ENCODE peak calls at places on chromosomes 4 and X, in nine cellular contexts. One of them, this sample, is unnamed.

GRCh38 chrX:114675365-114675764 is 91.5 kb downstream of the HTR2C start:
- DNase-seq in neural progenitor cell: no peak
- DNase-seq in A549: no peak
- DNase-seq in astrocyte: peak; percentile 66
- DNase-seq in neuronal stem cell: no peak
- DNase-seq in mesenchymal stem cell: peak; percentile 1
- DNase-seq in H9: no peak
- DNase-seq in PC-9: peak; percentile 70
- DNase-seq in PC-3: peak; percentile 47
- DNase-seq in this sample: peak; percentile 70

GRCh38 chr4:147136308-147136707 is 190.6 kb upstream of the TTC29 start:
- DNase-seq in neural progenitor cell: no peak
- DNase-seq in neuronal stem cell: no peak
- DNase-seq in PC-9: no peak
- DNase-seq in H9: no peak
- DNase-seq in mesenchymal stem cell: peak; percentile 75
- DNase-seq in PC-3: no peak
- DNase-seq in A549: no peak
- DNase-seq in astrocyte: no peak
- DNase-seq in this sample: peak; percentile 34

GRCh38 chr4:31058656-31059055 is 338.5 kb downstream of the PCDH7 start:
- DNase-seq in PC-3: no peak
- DNase-seq in neural progenitor cell: no peak
- DNase-seq in H9: no peak
- DNase-seq in mesenchymal stem cell: no peak
- DNase-seq in neuronal stem cell: no peak
- DNase-seq in A549: no peak
- DNase-seq in astrocyte: no peak
- DNase-seq in PC-9: no peak
- DNase-seq in this sample: no peak

GRCh38 chr4:1212546-1213335 is 36.2 kb downstream of the CTBP1 start:
- DNase-seq in A549: no peak
- DNase-seq in neuronal stem cell: no peak
- DNase-seq in H9: no peak
- DNase-seq in mesenchymal stem cell: no peak
- DNase-seq in PC-3: no peak
- DNase-seq in neural progenitor cell: no peak
- DNase-seq in astrocyte: no peak
- DNase-seq in PC-9: no peak
- DNase-seq in this sample: no peak

GRCh38 chr4:119304431-119304830 is 17.5 kb downstream of the FABP2 start:
- DNase-seq in neural progenitor cell: no peak
- DNase-seq in neuronal stem cell: no peak
- DNase-seq in astrocyte: no peak
- DNase-seq in PC-9: no peak
- DNase-seq in PC-3: no peak
- DNase-seq in A549: no peak
- DNase-seq in mesenchymal stem cell: no peak
- DNase-seq in H9: no peak
- DNase-seq in this sample: no peak

GRCh38 chr4:8703857-8704495 is 111.4 kb downstream of the CPZ start:
- DNase-seq in A549: no peak
- DNase-seq in mesenchymal stem cell: no peak
- DNase-seq in neural progenitor cell: no peak
- DNase-seq in H9: peak; percentile 12
- DNase-seq in neuronal stem cell: no peak
- DNase-seq in astrocyte: no peak
- DNase-seq in PC-9: no peak
- DNase-seq in PC-3: no peak
- DNase-seq in this sample: no peak

GRCh38 chr4:168925789-168926490 is 84.1 kb downstream of the CBR4 start:
- DNase-seq in H9: no peak
- DNase-seq in A549: no peak
- DNase-seq in mesenchymal stem cell: no peak
- DNase-seq in PC-3: no peak
- DNase-seq in PC-9: no peak
- DNase-seq in neural progenitor cell: no peak
- DNase-seq in astrocyte: no peak
- DNase-seq in neuronal stem cell: no peak
- DNase-seq in this sample: no peak

GRCh38 chrX:34562006-34562405 is 95.1 kb downstream of the TMEM47 start:
- DNase-seq in astrocyte: no peak
- DNase-seq in A549: no peak
- DNase-seq in mesenchymal stem cell: no peak
- DNase-seq in neural progenitor cell: no peak
- DNase-seq in H9: no peak
- DNase-seq in PC-3: no peak
- DNase-seq in PC-9: no peak
- DNase-seq in neuronal stem cell: no peak
- DNase-seq in this sample: no peak

GRCh38 chrX:25296850-25297249 is 281.1 kb upstream of the ARX start:
- DNase-seq in PC-3: no peak
- DNase-seq in PC-9: no peak
- DNase-seq in neuronal stem cell: no peak
- DNase-seq in A549: no peak
- DNase-seq in mesenchymal stem cell: no peak
- DNase-seq in neural progenitor cell: no peak
- DNase-seq in H9: no peak
- DNase-seq in astrocyte: no peak
- DNase-seq in this sample: no peak

GRCh38 chr4:21593268-21594002 is 355.1 kb downstream of the KCNIP4 start:
- DNase-seq in H9: no peak
- DNase-seq in astrocyte: peak; percentile 1
- DNase-seq in mesenchymal stem cell: no peak
- DNase-seq in A549: no peak
- DNase-seq in neural progenitor cell: no peak
- DNase-seq in PC-9: no peak
- DNase-seq in PC-3: no peak
- DNase-seq in neuronal stem cell: no peak
- DNase-seq in this sample: no peak

GRCh38 chrX:49029876-49030275 is 13.3 kb downstream of the TFE3 start:
- DNase-seq in neuronal stem cell: no peak
- DNase-seq in A549: no peak
- DNase-seq in neural progenitor cell: no peak
- DNase-seq in mesenchymal stem cell: no peak
- DNase-seq in astrocyte: no peak
- DNase-seq in PC-3: peak; percentile 35
- DNase-seq in PC-9: no peak
- DNase-seq in H9: peak; percentile 88
- DNase-seq in this sample: no peak

GRCh38 chr4:184961693-184962092 is 56.6 kb upstream of the HELT start:
- DNase-seq in astrocyte: no peak
- DNase-seq in mesenchymal stem cell: no peak
- DNase-seq in neural progenitor cell: no peak
- DNase-seq in PC-3: no peak
- DNase-seq in PC-9: no peak
- DNase-seq in neuronal stem cell: no peak
- DNase-seq in A549: no peak
- DNase-seq in H9: peak; percentile 60
- DNase-seq in this sample: no peak

DNA sequence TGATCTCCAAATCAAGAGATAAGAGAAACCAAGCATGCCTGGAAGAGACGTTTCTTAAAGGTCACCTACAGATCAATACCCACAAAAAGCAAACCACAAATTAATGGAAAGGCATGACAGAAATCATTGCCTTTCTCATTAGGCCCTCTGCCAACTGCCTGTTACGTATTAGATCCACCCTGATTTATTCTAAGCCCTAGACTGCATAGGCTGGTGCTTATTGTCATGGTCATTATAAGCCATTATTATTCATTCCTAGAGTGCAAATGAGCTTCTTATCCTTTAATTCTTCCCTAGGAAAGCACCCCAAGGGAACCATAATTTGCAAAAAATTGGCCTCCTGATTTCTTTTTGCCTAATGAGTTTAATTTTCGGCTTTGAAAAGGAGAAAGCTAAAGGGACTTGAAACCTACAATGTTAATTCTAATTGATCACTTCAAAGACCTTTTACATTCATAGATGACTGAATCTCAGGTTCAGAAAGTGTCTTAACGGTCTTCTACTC is 184.2 kb upstream of the GPRIN3 start:
- DNase-seq in PC-3: no peak
- DNase-seq in PC-9: no peak
- DNase-seq in mesenchymal stem cell: no peak
- DNase-seq in A549: no peak
- DNase-seq in neural progenitor cell: no peak
- DNase-seq in astrocyte: peak; percentile 7
- DNase-seq in H9: no peak
- DNase-seq in neuronal stem cell: no peak
- DNase-seq in this sample: no peak
- H3K4me2 ChIP-seq in PC-3: no peak overlapping the region
- H3K4me2 ChIP-seq in PC-9: no peak overlapping the region
- H3K4me2 ChIP-seq in mesenchymal stem cell: no peak overlapping the region
- H3K4me2 ChIP-seq in A549: no peak overlapping the region
- H3K4me2 ChIP-seq in neural progenitor cell: no peak overlapping the region
- H3K4me2 ChIP-seq in astrocyte: no peak overlapping the region
- H3K4me2 ChIP-seq in H9: peak overlapping the region; percentile 57
- H3K4me2 ChIP-seq in neuronal stem cell: no peak overlapping the region
- H3K4me2 ChIP-seq in this sample: no peak overlapping the region

GRCh38 chr4:151417164-151417571 is 8.2 kb downstream of the FHIP1A start:
- DNase-seq in neural progenitor cell: peak; percentile 24
- DNase-seq in A549: no peak
- DNase-seq in neuronal stem cell: no peak
- DNase-seq in mesenchymal stem cell: no peak
- DNase-seq in PC-3: peak; percentile 28
- DNase-seq in PC-9: no peak
- DNase-seq in astrocyte: peak; percentile 17
- DNase-seq in H9: no peak
- DNase-seq in this sample: no peak
- H3K27ac ChIP-seq in neural progenitor cell: no peak overlapping the region
- H3K27ac ChIP-seq in A549: no peak overlapping the region
- H3K27ac ChIP-seq in neuronal stem cell: no peak overlapping the region
- H3K27ac ChIP-seq in mesenchymal stem cell: peak overlapping the region; percentile 87
- H3K27ac ChIP-seq in PC-3: peak overlapping the region; percentile 93
- H3K27ac ChIP-seq in PC-9: peak overlapping the region; percentile 92
- H3K27ac ChIP-seq in astrocyte: peak overlapping the region; percentile 69
- H3K27ac ChIP-seq in H9: no peak overlapping the region
- H3K27ac ChIP-seq in this sample: no peak overlapping the region

GRCh38 chr4:18444286-18444685 is 422.7 kb upstream of the LCORL start:
- DNase-seq in astrocyte: no peak
- DNase-seq in PC-9: no peak
- DNase-seq in A549: no peak
- DNase-seq in H9: no peak
- DNase-seq in mesenchymal stem cell: no peak
- DNase-seq in PC-3: no peak
- DNase-seq in neuronal stem cell: no peak
- DNase-seq in neural progenitor cell: no peak
- DNase-seq in this sample: no peak

GRCh38 chr4:18440527-18441215 is 419.1 kb upstream of the LCORL start:
- DNase-seq in PC-3: no peak
- DNase-seq in A549: no peak
- DNase-seq in neural progenitor cell: no peak
- DNase-seq in neuronal stem cell: no peak
- DNase-seq in astrocyte: no peak
- DNase-seq in H9: no peak
- DNase-seq in PC-9: no peak
- DNase-seq in mesenchymal stem cell: no peak
- DNase-seq in this sample: no peak

GRCh38 chr4:18441676-18442075 is 420.1 kb upstream of the LCORL start:
- DNase-seq in mesenchymal stem cell: no peak
- DNase-seq in neural progenitor cell: no peak
- DNase-seq in astrocyte: no peak
- DNase-seq in PC-9: no peak
- DNase-seq in H9: no peak
- DNase-seq in A549: no peak
- DNase-seq in neuronal stem cell: no peak
- DNase-seq in PC-3: no peak
- DNase-seq in this sample: no peak

GRCh38 chr4:18442957-18443356 is 421.4 kb upstream of the LCORL start:
- DNase-seq in neuronal stem cell: no peak
- DNase-seq in A549: no peak
- DNase-seq in mesenchymal stem cell: no peak
- DNase-seq in PC-3: no peak
- DNase-seq in neural progenitor cell: no peak
- DNase-seq in H9: no peak
- DNase-seq in PC-9: no peak
- DNase-seq in astrocyte: no peak
- DNase-seq in this sample: no peak

DNA sequence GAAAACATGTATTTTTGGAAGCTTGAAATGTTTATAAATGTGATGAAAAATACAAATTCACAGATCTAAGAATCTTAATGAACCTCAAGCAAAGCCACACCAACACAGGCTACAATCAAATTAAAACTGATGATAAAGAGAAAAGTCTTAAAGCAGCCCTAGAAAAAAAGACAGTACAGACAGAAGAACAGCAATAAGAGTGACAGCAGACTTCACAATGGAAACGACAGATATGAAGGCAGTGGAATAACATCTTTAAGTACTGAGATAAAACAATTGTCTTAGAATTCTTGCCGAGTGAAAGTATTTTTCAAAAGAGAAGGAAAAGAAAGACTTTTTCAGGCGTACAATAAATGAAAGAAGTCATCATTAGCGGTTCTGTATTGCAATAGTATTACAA is 423.6 kb upstream of the LCORL start:
- DNase-seq in mesenchymal stem cell: no peak
- DNase-seq in H9: no peak
- DNase-seq in astrocyte: no peak
- DNase-seq in PC-9: no peak
- DNase-seq in neural progenitor cell: no peak
- DNase-seq in neuronal stem cell: no peak
- DNase-seq in A549: no peak
- DNase-seq in PC-3: no peak
- DNase-seq in this sample: no peak
- H3K4me2 ChIP-seq in mesenchymal stem cell: no peak overlapping the region
- H3K4me2 ChIP-seq in H9: no peak overlapping the region
- H3K4me2 ChIP-seq in astrocyte: no peak overlapping the region
- H3K4me2 ChIP-seq in PC-9: no peak overlapping the region
- H3K4me2 ChIP-seq in neural progenitor cell: no peak overlapping the region
- H3K4me2 ChIP-seq in neuronal stem cell: no peak overlapping the region
- H3K4me2 ChIP-seq in A549: no peak overlapping the region
- H3K4me2 ChIP-seq in PC-3: no peak overlapping the region
- H3K4me2 ChIP-seq in this sample: no peak overlapping the region

DNA sequence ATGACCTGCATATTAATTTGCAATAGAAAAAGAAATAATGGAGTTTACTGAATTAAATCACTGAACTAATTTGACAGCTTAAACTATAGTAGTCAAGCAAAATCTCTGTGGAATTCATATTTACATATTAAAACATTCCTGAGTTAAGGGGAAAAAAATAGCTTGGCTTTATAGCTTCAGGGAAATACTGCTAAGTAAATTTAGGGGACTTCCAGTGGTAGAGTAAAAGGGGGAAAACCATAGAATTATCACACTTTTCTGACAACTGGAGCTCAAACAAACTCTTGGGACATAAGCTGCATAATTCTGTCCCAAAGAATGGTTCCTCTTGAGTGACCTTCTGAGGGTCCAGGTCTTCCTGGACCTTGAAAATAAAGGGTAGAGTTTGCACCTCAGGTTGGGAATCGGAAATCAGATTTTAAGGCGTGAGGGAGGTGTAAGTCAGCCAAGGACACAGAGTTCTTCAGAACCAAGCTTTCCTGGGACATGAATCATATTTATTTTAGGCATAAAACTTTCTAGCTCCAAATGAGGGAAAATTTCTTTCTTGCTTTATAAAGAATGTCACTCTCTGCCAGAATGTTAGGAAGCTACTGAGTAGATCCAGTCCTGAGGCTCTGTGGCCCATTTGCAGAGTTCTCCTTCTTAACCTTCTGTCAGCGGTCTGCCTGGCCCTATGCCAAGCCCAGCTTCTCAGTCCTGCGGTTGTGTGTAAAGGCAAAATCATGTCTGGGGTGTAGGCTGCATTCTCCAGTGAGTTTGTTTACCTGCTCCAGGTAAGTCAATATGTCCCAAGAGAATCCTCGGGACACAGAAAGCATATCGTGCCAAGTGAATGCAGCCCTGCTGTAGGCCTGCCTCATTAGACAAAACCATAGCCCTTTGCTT is 28.9 kb upstream of the CCNI start:
- DNase-seq in astrocyte: peak; percentile 62
- DNase-seq in PC-9: peak; percentile 36
- DNase-seq in H9: no peak
- DNase-seq in neuronal stem cell: no peak
- DNase-seq in PC-3: peak; percentile 70
- DNase-seq in neural progenitor cell: no peak
- DNase-seq in A549: no peak
- DNase-seq in mesenchymal stem cell: no peak
- DNase-seq in this sample: peak; percentile 68
- H3K27ac ChIP-seq in astrocyte: no peak overlapping the region
- H3K27ac ChIP-seq in PC-9: no peak overlapping the region
- H3K27ac ChIP-seq in H9: no peak overlapping the region
- H3K27ac ChIP-seq in neuronal stem cell: no peak overlapping the region
- H3K27ac ChIP-seq in PC-3: no peak overlapping the region
- H3K27ac ChIP-seq in neural progenitor cell: no peak overlapping the region
- H3K27ac ChIP-seq in A549: no peak overlapping the region
- H3K27ac ChIP-seq in mesenchymal stem cell: no peak overlapping the region
- H3K27ac ChIP-seq in this sample: no peak overlapping the region

This sample was measured in fibroblast of lung.